ENCODE peak calls at places on chromosome 16, in seven cellular contexts. One of them, this sample, is unnamed.
A peak's percentile ranks its signal among the peaks of the same experiment; 100 is the strongest.

GRCh38 chr16:84795338-84796053 is 24.3 kb upstream of the CRISPLD2 start:
- DNase-seq in HepG2: no peak
- DNase-seq in K562: no peak
- DNase-seq in H1: no peak
- DNase-seq in HCT116: no peak
- DNase-seq in T47D: no peak
- DNase-seq in GM12878: no peak
- DNase-seq in this sample: no peak

GRCh38 chr16:46715769-46716305 is 26.4 kb downstream of the ORC6 start:
- DNase-seq in HepG2: no peak
- DNase-seq in K562: no peak
- DNase-seq in H1: peak; percentile 17
- DNase-seq in HCT116: no peak
- DNase-seq in T47D: no peak
- DNase-seq in GM12878: no peak
- DNase-seq in this sample: no peak

GRCh38 chr16:89298826-89299225 is 81.3 kb downstream of the ZNF778 start:
- DNase-seq in HepG2: no peak
- DNase-seq in K562: no peak
- DNase-seq in H1: no peak
- DNase-seq in HCT116: no peak
- DNase-seq in T47D: no peak
- DNase-seq in GM12878: no peak
- DNase-seq in this sample: no peak

GRCh38 chr16:3092501-3092991 is 6.5 kb downstream of the ZSCAN10 start:
- DNase-seq in HepG2: no peak
- DNase-seq in K562: no peak
- DNase-seq in H1: no peak
- DNase-seq in HCT116: no peak
- DNase-seq in T47D: no peak
- DNase-seq in GM12878: no peak
- DNase-seq in this sample: peak; percentile 50

GRCh38 chr16:2157480-2158261 is 2.1 kb downstream of the TRAF7 start:
- DNase-seq in HepG2: peak; percentile 85
- DNase-seq in K562: no peak
- DNase-seq in H1: no peak
- DNase-seq in HCT116: no peak
- DNase-seq in T47D: no peak
- DNase-seq in GM12878: no peak
- DNase-seq in this sample: no peak

GRCh38 chr16:81797443-81797842 is 18.4 kb downstream of the PLCG2 start:
- DNase-seq in HepG2: no peak
- DNase-seq in K562: no peak
- DNase-seq in H1: no peak
- DNase-seq in HCT116: no peak
- DNase-seq in T47D: no peak
- DNase-seq in GM12878: peak; percentile 95
- DNase-seq in this sample: no peak

GRCh38 chr16:6929868-6930267 is 402.8 kb upstream of the RBFOX1 start:
- DNase-seq in HepG2: no peak
- DNase-seq in K562: no peak
- DNase-seq in H1: no peak
- DNase-seq in HCT116: no peak
- DNase-seq in T47D: no peak
- DNase-seq in GM12878: no peak
- DNase-seq in this sample: no peak

GRCh38 chr16:23563186-23563585 is 5.7 kb downstream of the UBFD1 start:
- DNase-seq in HepG2: no peak
- DNase-seq in K562: no peak
- DNase-seq in H1: no peak
- DNase-seq in HCT116: no peak
- DNase-seq in T47D: no peak
- DNase-seq in GM12878: no peak
- DNase-seq in this sample: no peak

GRCh38 chr16:20902426-20902825 is 1.9 kb downstream of the LYRM1 start:
- DNase-seq in HepG2: no peak
- DNase-seq in K562: no peak
- DNase-seq in H1: no peak
- DNase-seq in HCT116: no peak
- DNase-seq in T47D: no peak
- DNase-seq in GM12878: no peak
- DNase-seq in this sample: no peak

GRCh38 chr16:17448640-17449638 is 21.8 kb downstream of the XYLT1 start:
- DNase-seq in HepG2: no peak
- DNase-seq in K562: no peak
- DNase-seq in H1: no peak
- DNase-seq in HCT116: no peak
- DNase-seq in T47D: no peak
- DNase-seq in GM12878: no peak
- DNase-seq in this sample: peak; percentile 20

GRCh38 chr16:2963074-2963610 is 933 bp upstream of the KREMEN2 start:
- DNase-seq in HepG2: no peak
- DNase-seq in K562: peak; percentile 70
- DNase-seq in H1: no peak
- DNase-seq in HCT116: no peak
- DNase-seq in T47D: no peak
- DNase-seq in GM12878: no peak
- DNase-seq in this sample: no peak

GRCh38 chr16:35734728-35735402 is 2275.5 kb downstream of the TP53TG3F start:
- DNase-seq in HepG2: no peak
- DNase-seq in K562: no peak
- DNase-seq in H1: no peak
- DNase-seq in HCT116: no peak
- DNase-seq in T47D: no peak
- DNase-seq in GM12878: no peak
- DNase-seq in this sample: no peak

GRCh38 chr16:56277040-56277439 is 85.8 kb downstream of the GNAO1 start:
- DNase-seq in HepG2: peak; percentile 16
- DNase-seq in K562: no peak
- DNase-seq in H1: peak; percentile 78
- DNase-seq in HCT116: no peak
- DNase-seq in T47D: no peak
- DNase-seq in GM12878: no peak
- DNase-seq in this sample: peak; percentile 55

GRCh38 chr16:9311303-9311954 is 220.0 kb downstream of the HAPSTR1 start:
- DNase-seq in HepG2: no peak
- DNase-seq in K562: no peak
- DNase-seq in H1: peak; percentile 54
- DNase-seq in HCT116: no peak
- DNase-seq in T47D: no peak
- DNase-seq in GM12878: no peak
- DNase-seq in this sample: no peak

GRCh38 chr16:56939801-56940200 is 7.9 kb downstream of the HERPUD1 start:
- DNase-seq in HepG2: no peak
- DNase-seq in K562: no peak
- DNase-seq in H1: no peak
- DNase-seq in HCT116: no peak
- DNase-seq in T47D: no peak
- DNase-seq in GM12878: no peak
- DNase-seq in this sample: no peak

GRCh38 chr16:88356124-88356726 is 26.5 kb upstream of the ZNF469 start:
- DNase-seq in HepG2: no peak
- DNase-seq in K562: no peak
- DNase-seq in H1: no peak
- DNase-seq in HCT116: no peak
- DNase-seq in T47D: no peak
- DNase-seq in GM12878: no peak
- DNase-seq in this sample: no peak

GRCh38 chr16:1929105-1929504 is 10.9 kb upstream of the HS3ST6 start:
- DNase-seq in HepG2: no peak
- DNase-seq in K562: peak; percentile 63
- DNase-seq in H1: no peak
- DNase-seq in HCT116: no peak
- DNase-seq in T47D: no peak
- DNase-seq in GM12878: no peak
- DNase-seq in this sample: peak; percentile 87

GRCh38 chr16:70569752-70570151 is 46.1 kb downstream of the SF3B3 start:
- DNase-seq in HepG2: no peak
- DNase-seq in K562: no peak
- DNase-seq in H1: no peak
- DNase-seq in HCT116: no peak
- DNase-seq in T47D: no peak
- DNase-seq in GM12878: no peak
- DNase-seq in this sample: no peak

GRCh38 chr16:78748471-78748929 is 649.0 kb downstream of the WWOX start:
- DNase-seq in HepG2: no peak
- DNase-seq in K562: no peak
- DNase-seq in H1: no peak
- DNase-seq in HCT116: no peak
- DNase-seq in T47D: no peak
- DNase-seq in GM12878: no peak
- DNase-seq in this sample: peak; percentile 51

GRCh38 chr16:9123871-9124270 is 32.4 kb downstream of the HAPSTR1 start:
- DNase-seq in HepG2: no peak
- DNase-seq in K562: no peak
- DNase-seq in H1: peak; percentile 33
- DNase-seq in HCT116: peak; percentile 54
- DNase-seq in T47D: peak; percentile 76
- DNase-seq in GM12878: no peak
- DNase-seq in this sample: no peak

GRCh38 chr16:51994597-51994996 is 552.3 kb downstream of the TOX3 start:
- DNase-seq in HepG2: peak; percentile 37
- DNase-seq in K562: no peak
- DNase-seq in H1: no peak
- DNase-seq in HCT116: no peak
- DNase-seq in T47D: no peak
- DNase-seq in GM12878: no peak
- DNase-seq in this sample: no peak

GRCh38 chr16:61024180-61024900 is 1011.9 kb downstream of the CDH8 start:
- DNase-seq in HepG2: no peak
- DNase-seq in K562: no peak
- DNase-seq in H1: no peak
- DNase-seq in HCT116: no peak
- DNase-seq in T47D: no peak
- DNase-seq in GM12878: no peak
- DNase-seq in this sample: no peak
- TF ChIP-seq JUND in HepG2: no peak
- TF ChIP-seq JUND in K562: no peak
- TF ChIP-seq JUND in H1: no peak
- TF ChIP-seq JUND in HCT116: no peak
- TF ChIP-seq JUND in T47D: no peak
- TF ChIP-seq JUND in GM12878: no peak
- TF ChIP-seq JUND in this sample: no peak

GRCh38 chr16:4450921-4451619 is 23.4 kb downstream of the NMRAL1 start:
- DNase-seq in HepG2: no peak
- DNase-seq in K562: no peak
- DNase-seq in H1: no peak
- DNase-seq in HCT116: no peak
- DNase-seq in T47D: no peak
- DNase-seq in GM12878: no peak
- DNase-seq in this sample: no peak
- TF ChIP-seq JUND in HepG2: no peak
- TF ChIP-seq JUND in K562: no peak
- TF ChIP-seq JUND in H1: no peak
- TF ChIP-seq JUND in HCT116: no peak
- TF ChIP-seq JUND in T47D: no peak
- TF ChIP-seq JUND in GM12878: no peak
- TF ChIP-seq JUND in this sample: no peak

DNA sequence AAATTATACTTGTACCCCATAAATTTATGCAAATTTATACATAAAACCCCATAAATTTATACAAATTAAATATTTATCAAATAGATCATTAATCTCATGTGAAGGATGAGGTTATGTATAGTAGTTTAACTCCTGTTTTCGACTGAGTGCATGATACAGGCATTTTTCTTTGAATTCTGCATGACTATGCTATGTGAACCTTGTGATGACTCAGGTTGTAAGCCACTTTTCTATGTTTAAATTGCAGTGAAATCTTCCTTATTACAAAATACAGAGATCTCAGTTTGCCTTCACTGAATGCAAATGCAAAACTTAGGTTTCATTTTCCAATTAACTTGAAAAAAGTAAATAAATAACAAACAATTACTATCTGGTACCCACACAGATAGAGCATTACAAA is 843.7 kb downstream of the CDH11 start:
- DNase-seq in HepG2: no peak
- DNase-seq in K562: no peak
- DNase-seq in H1: no peak
- DNase-seq in HCT116: no peak
- DNase-seq in T47D: no peak
- DNase-seq in GM12878: no peak
- DNase-seq in this sample: no peak
- TF ChIP-seq JUND in HepG2: no peak
- TF ChIP-seq JUND in K562: no peak
- TF ChIP-seq JUND in H1: no peak
- TF ChIP-seq JUND in HCT116: no peak
- TF ChIP-seq JUND in T47D: no peak
- TF ChIP-seq JUND in GM12878: no peak
- TF ChIP-seq JUND in this sample: no peak

GRCh38 chr16:86516618-86517003 is 6.3 kb downstream of the FOXF1 start:
- DNase-seq in HepG2: no peak
- DNase-seq in K562: no peak
- DNase-seq in H1: no peak
- DNase-seq in HCT116: no peak
- DNase-seq in T47D: no peak
- DNase-seq in GM12878: no peak
- DNase-seq in this sample: no peak

GRCh38 chr16:86519007-86519648 is 8.8 kb downstream of the FOXF1 start:
- DNase-seq in HepG2: no peak
- DNase-seq in K562: no peak
- DNase-seq in H1: no peak
- DNase-seq in HCT116: no peak
- DNase-seq in T47D: no peak
- DNase-seq in GM12878: no peak
- DNase-seq in this sample: no peak

GRCh38 chr16:86515780-86516617 is 5.7 kb downstream of the FOXF1 start:
- DNase-seq in HepG2: no peak
- DNase-seq in K562: no peak
- DNase-seq in H1: no peak
- DNase-seq in HCT116: no peak
- DNase-seq in T47D: no peak
- DNase-seq in GM12878: no peak
- DNase-seq in this sample: no peak

GRCh38 chr16:86517033-86517432 is 6.7 kb downstream of the FOXF1 start:
- DNase-seq in HepG2: no peak
- DNase-seq in K562: no peak
- DNase-seq in H1: no peak
- DNase-seq in HCT116: no peak
- DNase-seq in T47D: no peak
- DNase-seq in GM12878: no peak
- DNase-seq in this sample: no peak

DNA sequence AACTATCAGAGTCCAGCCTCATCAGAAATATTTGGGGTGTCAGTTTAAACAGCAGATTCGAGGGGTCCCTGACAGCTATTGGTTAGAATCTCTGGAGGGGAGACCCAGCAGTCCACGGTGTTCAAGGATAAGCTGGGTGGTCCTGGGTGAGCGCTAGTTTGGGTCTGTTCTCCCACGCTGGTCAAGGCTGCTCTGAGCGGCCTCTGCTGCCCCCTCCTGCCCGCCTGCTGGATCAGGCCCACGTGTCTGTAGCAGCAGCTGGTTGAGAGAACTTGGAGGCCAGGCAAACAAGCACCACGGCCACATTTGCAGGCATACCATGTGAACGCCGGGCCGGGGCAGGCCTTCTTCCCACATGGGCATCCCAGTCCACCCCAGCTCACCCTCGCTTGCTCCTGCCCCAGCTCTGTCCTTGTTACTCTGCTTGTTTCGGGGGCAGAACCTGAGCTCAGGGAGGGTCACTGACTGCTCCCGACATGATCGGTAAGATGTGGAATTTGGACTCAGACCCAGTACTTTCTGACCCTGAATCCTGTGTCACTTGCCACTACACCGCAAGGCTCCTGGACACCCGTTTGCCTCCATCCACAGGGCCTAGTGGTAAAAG is 7.4 kb downstream of the FOXF1 start:
- DNase-seq in HepG2: peak; percentile 47
- DNase-seq in K562: peak; percentile 61
- DNase-seq in H1: peak; percentile 82
- DNase-seq in HCT116: peak; percentile 51
- DNase-seq in T47D: peak; percentile 92
- DNase-seq in GM12878: no peak
- DNase-seq in this sample: peak; percentile 81
- TF ChIP-seq JUND in HepG2: no peak
- TF ChIP-seq JUND in K562: no peak
- TF ChIP-seq JUND in H1: no peak
- TF ChIP-seq JUND in HCT116: no peak
- TF ChIP-seq JUND in T47D: no peak
- TF ChIP-seq JUND in GM12878: no peak
- TF ChIP-seq JUND in this sample: no peak